ENCODE peak calls at places on chromosomes 16 and 17, in four cellular contexts. A, O, D and Q are unnamed samples.

GRCh38 chr17:51909971-51910370 is 248.5 kb downstream of the CA10 start:
- DNase-seq in A (no peak), O (no peak), D (no peak), Q (no peak)

GRCh38 chr17:8745586-8746500 is 1.2 kb upstream of the CCDC42 start:
- DNase-seq in A (peak; percentile 21), O (peak; percentile 13), D (peak; percentile 70), Q (no peak)

GRCh38 chr17:41411072-41411840 is 13.1 kb downstream of the KRT37 start:
- DNase-seq in A (no peak), O (no peak), D (no peak), Q (no peak)

GRCh38 chr17:20992987-20993862 is 49.6 kb downstream of the USP22 start:
- DNase-seq in A (peak; percentile 17), O (peak; percentile 63), D (peak; percentile 58), Q (peak; percentile 68)

GRCh38 chr16:75946058-75946457 is 219.8 kb upstream of the CPHXL start:
- DNase-seq in A (no peak), O (no peak), D (no peak), Q (no peak)

GRCh38 chr16:49473773-49474172 is 100.2 kb downstream of the C16orf78 start:
- DNase-seq in A (no peak), O (no peak), D (no peak), Q (no peak)

GRCh38 chr16:85435298-85435697 is 177.8 kb upstream of the GSE1 start:
- DNase-seq in A (no peak), O (no peak), D (no peak), Q (no peak)

GRCh38 chr17:65022751-65023421 is 33.7 kb downstream of the GNA13 start:
- DNase-seq in A (no peak), O (no peak), D (no peak), Q (no peak)

GRCh38 chr16:54952195-54952594 is 21.5 kb downstream of the IRX5 start:
- DNase-seq in A (no peak), O (no peak), D (no peak), Q (no peak)

GRCh38 chr16:57271867-57272495 is 12.5 kb downstream of the PLLP start:
- DNase-seq in A (no peak), O (no peak), D (no peak), Q (no peak)
- H3K27ac ChIP-seq in A (no peak overlapping the region), O (peak overlapping the region; percentile 96), D (no peak overlapping the region), Q (peak overlapping the region; percentile 99)

GRCh38 chr16:4105848-4106247 is 10.4 kb downstream of the ADCY9 start:
- DNase-seq in A (no peak), O (no peak), D (no peak), Q (no peak)
- H3K27ac ChIP-seq in A (no peak overlapping the region), O (no peak overlapping the region), D (no peak overlapping the region), Q (no peak overlapping the region)

DNA sequence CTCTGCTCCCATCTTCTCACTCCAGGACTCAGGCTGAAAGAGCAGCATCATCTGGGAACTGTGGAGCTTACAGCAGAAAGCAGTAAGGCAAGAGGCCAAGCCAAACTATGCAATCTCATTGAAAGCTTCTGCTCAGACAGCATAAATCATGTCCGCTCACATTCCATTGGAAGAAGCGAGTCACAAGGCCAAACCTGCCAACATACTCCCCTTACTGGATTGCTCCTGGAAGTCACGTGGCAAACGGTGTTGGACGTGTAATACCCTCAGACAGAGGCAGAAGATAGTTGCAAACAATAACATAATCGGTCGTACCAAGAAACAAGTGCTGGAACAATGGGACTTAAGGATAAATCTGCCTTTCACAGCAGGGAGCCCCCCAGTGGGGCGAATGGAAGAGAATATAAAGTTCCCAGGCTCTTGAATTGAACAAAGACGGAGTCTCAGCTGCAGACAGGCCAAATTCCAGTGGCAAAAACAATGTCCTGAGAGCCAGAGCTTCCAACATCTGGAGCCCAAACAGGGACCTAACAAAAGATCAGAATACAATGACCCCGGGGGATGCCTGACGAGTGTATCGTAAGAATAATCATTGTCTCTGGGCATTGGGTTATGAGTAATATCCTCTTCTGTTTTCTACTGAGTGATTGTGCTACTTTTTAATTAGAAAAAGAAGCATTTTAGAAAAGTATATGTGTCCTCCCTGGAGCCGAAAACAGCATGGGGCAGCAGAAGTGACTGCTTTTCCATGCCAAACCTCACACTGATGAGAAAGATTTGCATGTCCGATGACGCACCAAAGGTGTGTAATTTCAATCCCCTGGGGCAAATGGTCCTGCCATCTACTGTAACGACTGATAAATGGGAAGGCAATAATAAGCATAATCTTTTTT is 68.4 kb downstream of the CMC2 start:
- DNase-seq in A (no peak), O (no peak), D (no peak), Q (no peak)
- H3K27ac ChIP-seq in A (no peak overlapping the region), O (no peak overlapping the region), D (no peak overlapping the region), Q (no peak overlapping the region)

GRCh38 chr16:57240872-57241271 is 4.2 kb upstream of the ARL2BP start:
- DNase-seq in A (no peak), O (no peak), D (no peak), Q (no peak)

GRCh38 chr16:57244767-57245471 is at the start of gene ARL2BP:
- DNase-seq in A (peak; percentile 88), O (peak; percentile 96), D (peak; percentile 98), Q (peak; percentile 98)

GRCh38 chr16:57245472-57246113 is 534 bp downstream of the ARL2BP start:
- DNase-seq in A (no peak), O (no peak), D (peak; percentile 54), Q (no peak)

GRCh38 chr16:57242650-57243049 is 2.4 kb upstream of the ARL2BP start:
- DNase-seq in A (no peak), O (no peak), D (no peak), Q (no peak)

DNA sequence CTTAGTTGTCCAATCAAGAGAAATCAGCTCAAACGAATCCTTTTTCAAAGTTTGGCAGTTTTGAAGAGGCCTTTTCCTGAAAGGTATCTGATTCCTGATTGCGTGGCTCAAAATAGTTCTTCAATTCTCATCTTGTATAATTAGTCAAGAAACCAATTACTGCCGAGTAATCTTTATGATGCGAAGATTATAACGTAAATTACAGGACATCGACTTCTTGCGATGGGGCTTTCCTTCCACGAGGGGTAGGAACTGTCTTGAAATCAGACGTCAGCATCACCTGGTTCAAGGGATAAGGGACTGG is 644 bp upstream of the ARL2BP start:
- DNase-seq in A (no peak), O (no peak), D (no peak), Q (no peak)
- H3K27ac ChIP-seq in A (peak overlapping the region; percentile 53), O (peak overlapping the region; percentile 71), D (peak overlapping the region; percentile 87), Q (peak overlapping the region; percentile 94)

DNA sequence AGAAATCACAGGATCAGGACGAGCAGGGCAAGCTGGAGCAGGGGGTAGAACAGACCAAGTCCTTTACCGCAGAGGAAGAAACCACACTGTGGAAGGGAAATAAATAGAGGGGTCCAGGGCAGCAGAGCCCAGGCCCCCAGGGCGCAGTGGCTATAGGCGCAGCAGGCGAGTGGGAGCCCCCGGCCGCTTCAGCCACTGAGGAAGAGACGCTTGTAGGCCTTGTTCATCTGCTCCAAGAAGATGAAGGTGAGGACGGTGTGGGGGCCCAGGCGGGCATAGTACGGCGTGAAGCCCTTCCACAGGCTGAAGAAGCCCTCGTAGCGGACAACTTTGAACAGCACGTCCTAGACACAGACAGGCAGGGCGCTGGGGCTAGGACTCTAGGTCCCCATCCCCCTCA is 2.3 kb downstream of the SLC25A11 start:
- DNase-seq in A (no peak), O (no peak), D (no peak), Q (no peak)
- H3K27ac ChIP-seq in A (no peak overlapping the region), O (no peak overlapping the region), D (no peak overlapping the region), Q (no peak overlapping the region)

GRCh38 chr17:82587234-82588086 is 60.8 kb downstream of the WDR45B start:
- DNase-seq in A (no peak), O (no peak), D (no peak), Q (no peak)

GRCh38 chr17:82582208-82582607 is 62.7 kb downstream of the FOXK2 start:
- DNase-seq in A (no peak), O (no peak), D (no peak), Q (no peak)

GRCh38 chr17:82582709-82583108 is 63.2 kb downstream of the FOXK2 start:
- DNase-seq in A (no peak), O (no peak), D (no peak), Q (no peak)

GRCh38 chr17:82586576-82587233 is 61.5 kb downstream of the WDR45B start:
- DNase-seq in A (no peak), O (no peak), D (no peak), Q (no peak)

GRCh38 chr17:82583720-82584234 is 64.2 kb downstream of the FOXK2 start:
- DNase-seq in A (no peak), O (peak; percentile 35), D (peak; percentile 78), Q (no peak)
- H3K27ac ChIP-seq in A (no peak overlapping the region), O (peak overlapping the region; percentile 24), D (no peak overlapping the region), Q (no peak overlapping the region)